ENCODE peak calls at places on chromosome 6, in four cellular contexts. I, Q, C and D are unnamed samples.

GRCh38 chr6:130020106-130020851 is 1.9 kb downstream of the L3MBTL3 start:
- DNase-seq in Q (no peak), C (no peak), I (no peak), D (no peak)

GRCh38 chr6:89928604-89929003 is 34.3 kb downstream of the GJA10 start:
- DNase-seq in I (no peak), C (no peak), Q (no peak), D (no peak)

GRCh38 chr6:11744753-11745152 is 33.9 kb downstream of the ADTRP start:
- DNase-seq in I (no peak), Q (no peak), C (peak; percentile 49), D (peak; percentile 29)

GRCh38 chr6:71043902-71044301 is 87.0 kb upstream of the B3GAT2 start:
- DNase-seq in C (no peak), I (no peak), Q (no peak), D (no peak)

GRCh38 chr6:166999145-166999844 is at the start of gene CEP43:
- DNase-seq in I (peak; percentile 88), Q (peak; percentile 91), C (peak; percentile 85), D (peak; percentile 72)

GRCh38 chr6:124400600-124400999 is 561.6 kb upstream of the RNF217 start:
- DNase-seq in I (no peak), Q (no peak), C (no peak), D (no peak)

GRCh38 chr6:137754366-137754765 is 112.7 kb upstream of the TNFAIP3 start:
- DNase-seq in Q (no peak), C (no peak), I (no peak), D (no peak)

GRCh38 chr6:129744201-129744879 is 34.4 kb upstream of the ARHGAP18 start:
- DNase-seq in I (peak; percentile 78), C (no peak), Q (no peak), D (no peak)

GRCh38 chr6:140744648-140745320 is 1370.3 kb upstream of the CITED2 start:
- DNase-seq in Q (no peak), I (no peak), C (no peak), D (no peak)

DNA sequence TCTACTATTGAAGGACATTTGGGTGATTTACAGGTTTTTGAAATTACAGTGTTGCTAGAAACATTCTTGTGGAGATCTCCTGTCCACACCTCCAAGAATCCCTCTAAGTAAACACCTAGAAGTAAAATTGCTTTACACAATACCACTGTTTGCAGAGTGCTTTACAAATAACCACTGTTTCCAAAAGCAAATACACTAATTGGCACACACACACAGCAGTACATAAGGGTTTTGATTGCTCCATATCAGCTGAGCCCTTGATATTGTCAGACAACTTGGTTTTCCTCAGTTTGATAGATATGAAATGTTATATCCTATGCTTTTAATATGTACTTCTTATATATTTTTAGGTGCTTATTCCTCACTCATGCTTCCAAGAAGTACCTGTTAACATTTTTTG is 6.3 kb downstream of the HMGN4 start:
- DNase-seq in Q (no peak), C (no peak), I (no peak), D (no peak)
- H3K27ac ChIP-seq in Q (no peak overlapping the region), C (no peak overlapping the region), I (no peak overlapping the region), D (no peak overlapping the region)

DNA sequence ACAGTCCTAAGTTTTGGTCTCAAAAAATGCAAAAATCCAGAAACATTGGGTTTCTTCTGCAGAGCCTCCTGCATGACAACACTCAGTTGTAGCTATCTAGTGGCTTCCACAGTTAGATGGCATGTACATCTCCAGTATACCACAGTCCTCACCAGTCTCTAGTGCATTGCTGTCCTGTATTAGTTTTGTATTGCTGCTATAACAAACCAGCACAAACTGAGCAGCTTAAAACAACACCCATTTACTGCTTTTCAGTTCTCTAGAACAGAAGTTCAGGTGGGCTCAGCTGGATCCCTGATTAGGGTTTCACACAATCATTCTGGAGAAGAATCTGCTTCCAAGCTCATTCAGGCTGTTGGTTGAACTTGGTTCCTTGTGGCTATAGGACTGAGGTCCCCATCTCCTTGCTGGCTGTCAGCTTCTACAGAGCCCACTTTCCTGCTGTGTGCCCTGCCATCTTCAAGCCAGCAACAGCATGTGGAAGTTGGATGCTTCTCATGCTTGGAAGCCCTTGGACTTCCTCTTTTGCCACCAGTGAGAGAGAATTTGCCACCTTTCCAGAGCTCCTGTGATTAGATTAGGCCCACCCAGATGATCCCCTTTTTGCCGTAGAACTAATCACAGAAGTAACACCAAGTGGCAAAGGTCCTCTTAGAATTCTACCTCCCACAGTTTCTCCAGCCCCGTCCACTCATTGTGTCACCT is 48.9 kb upstream of the TBC1D7 start:
- DNase-seq in Q (no peak), I (no peak), C (no peak), D (no peak)
- H3K27ac ChIP-seq in Q (no peak overlapping the region), I (no peak overlapping the region), C (no peak overlapping the region), D (no peak overlapping the region)

GRCh38 chr6:135092724-135093123 is 38.1 kb upstream of the HBS1L start:
- DNase-seq in C (no peak), Q (no peak), I (no peak), D (no peak)
- H3K27ac ChIP-seq in C (no peak overlapping the region), Q (no peak overlapping the region), I (no peak overlapping the region), D (no peak overlapping the region)

GRCh38 chr6:31728767-31729514 is at the start of gene DDAH2:
- DNase-seq in Q (no peak), C (no peak), I (no peak), D (no peak)
- H3K27ac ChIP-seq in Q (peak within 1 kb of the TSS; percentile 89), C (peak within 1 kb of the TSS; percentile 98), I (peak within 1 kb of the TSS; percentile 90), D (peak within 1 kb of the TSS; percentile 97)

DNA sequence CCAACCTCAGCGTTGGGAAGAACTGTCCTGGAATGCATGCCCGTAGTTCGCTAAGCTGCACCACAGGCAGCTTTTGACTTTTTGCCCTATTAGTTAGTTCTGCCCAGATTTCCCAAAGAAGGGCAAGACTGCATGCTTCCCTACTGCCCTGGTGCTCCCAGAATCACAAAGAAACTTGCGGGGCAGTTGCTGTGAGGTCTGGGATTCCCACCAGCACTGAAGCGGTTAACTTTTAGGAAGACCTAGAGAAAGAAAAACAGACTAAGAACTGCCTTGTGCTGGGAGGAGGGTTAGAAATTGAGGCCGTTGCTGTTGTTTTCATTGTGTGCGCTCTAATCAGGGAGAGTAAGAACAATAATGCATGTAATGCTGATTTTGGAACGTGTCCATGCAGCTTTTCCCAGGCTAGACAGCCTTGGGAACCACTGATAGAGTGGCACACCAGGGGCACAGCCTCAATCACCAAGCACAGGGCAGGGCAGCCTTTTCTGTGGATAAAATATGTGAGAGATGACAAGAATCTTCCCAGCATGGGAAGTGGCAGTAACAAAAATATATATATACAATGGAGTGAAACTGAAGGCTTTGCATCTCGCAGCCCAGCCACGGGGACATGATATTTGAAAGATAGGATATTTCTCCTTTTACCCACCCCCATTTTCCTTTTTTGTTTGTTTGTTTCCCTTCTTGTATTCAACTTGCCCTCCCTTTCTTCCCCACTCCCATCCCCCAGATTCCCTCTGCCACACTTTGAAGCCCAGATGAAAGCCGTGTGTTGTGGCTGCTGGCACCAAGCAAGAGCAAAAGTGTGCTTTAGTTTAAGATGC is 137.6 kb upstream of the HEY2 start:
- DNase-seq in Q (no peak), C (no peak), I (no peak), D (peak; percentile 7)
- H3K27ac ChIP-seq in Q (peak overlapping the region; percentile 70), C (no peak overlapping the region), I (no peak overlapping the region), D (peak overlapping the region; percentile 79)

DNA sequence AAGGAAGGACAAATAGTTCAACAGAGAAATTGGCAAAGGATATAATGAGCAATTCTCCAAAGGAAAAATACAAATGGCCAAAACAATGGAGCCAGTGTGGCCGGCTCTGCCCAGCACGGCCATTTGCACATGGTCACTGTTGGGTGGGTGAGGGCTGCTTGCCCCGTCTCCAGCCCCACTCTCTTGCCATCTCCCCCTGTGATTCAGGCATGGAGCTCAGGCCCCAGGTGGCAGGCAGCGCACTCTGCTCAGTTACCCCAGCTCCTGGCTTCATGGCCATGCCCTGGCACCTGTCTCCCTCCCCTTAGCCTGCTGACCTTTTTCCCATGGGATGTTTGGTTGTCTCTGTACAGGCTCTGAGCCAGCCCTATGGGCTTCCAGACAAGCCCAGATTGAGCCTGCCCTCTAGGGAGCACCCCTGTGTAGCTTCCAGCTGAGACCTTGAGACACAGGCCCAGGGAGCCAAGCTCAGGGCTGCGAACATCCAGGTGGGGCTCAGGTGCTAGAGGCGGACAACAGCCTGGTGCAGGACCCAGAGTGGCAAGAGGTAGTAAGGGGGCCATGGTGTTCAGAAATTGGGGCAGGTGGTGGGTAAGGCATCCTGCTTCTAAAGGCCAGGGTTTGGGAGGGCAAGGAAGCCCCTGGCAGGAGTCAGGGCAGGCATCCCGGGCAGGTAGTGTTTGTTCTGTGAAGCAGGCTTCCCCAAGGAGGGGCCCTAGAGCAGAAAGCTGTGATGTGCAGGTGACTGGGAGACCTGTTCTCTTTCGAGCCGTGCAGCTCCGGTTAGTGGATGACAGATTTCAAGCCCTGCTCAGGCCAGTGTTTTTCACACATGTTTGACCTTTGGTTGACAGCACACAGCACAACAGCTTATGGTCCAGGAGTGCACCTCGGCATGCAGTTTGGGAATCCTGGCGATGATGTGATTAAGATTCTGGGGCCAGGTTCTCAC is 17.7 kb downstream of the SYNJ2 start:
- DNase-seq in I (no peak), C (no peak), Q (peak; percentile 72), D (no peak)
- H3K27ac ChIP-seq in I (no peak overlapping the region), C (no peak overlapping the region), Q (peak overlapping the region; percentile 98), D (peak overlapping the region; percentile 50)

GRCh38 chr6:52495859-52496396 is 75.8 kb downstream of the EFHC1 start:
- DNase-seq in I (no peak), Q (no peak), C (no peak), D (no peak)
- H3K27ac ChIP-seq in I (no peak overlapping the region), Q (no peak overlapping the region), C (no peak overlapping the region), D (no peak overlapping the region)

GRCh38 chr6:108331982-108332381 is 37.1 kb downstream of the AFG1L start:
- DNase-seq in C (no peak), I (no peak), Q (no peak), D (no peak)
- H3K27ac ChIP-seq in C (no peak overlapping the region), I (no peak overlapping the region), Q (no peak overlapping the region), D (no peak overlapping the region)

DNA sequence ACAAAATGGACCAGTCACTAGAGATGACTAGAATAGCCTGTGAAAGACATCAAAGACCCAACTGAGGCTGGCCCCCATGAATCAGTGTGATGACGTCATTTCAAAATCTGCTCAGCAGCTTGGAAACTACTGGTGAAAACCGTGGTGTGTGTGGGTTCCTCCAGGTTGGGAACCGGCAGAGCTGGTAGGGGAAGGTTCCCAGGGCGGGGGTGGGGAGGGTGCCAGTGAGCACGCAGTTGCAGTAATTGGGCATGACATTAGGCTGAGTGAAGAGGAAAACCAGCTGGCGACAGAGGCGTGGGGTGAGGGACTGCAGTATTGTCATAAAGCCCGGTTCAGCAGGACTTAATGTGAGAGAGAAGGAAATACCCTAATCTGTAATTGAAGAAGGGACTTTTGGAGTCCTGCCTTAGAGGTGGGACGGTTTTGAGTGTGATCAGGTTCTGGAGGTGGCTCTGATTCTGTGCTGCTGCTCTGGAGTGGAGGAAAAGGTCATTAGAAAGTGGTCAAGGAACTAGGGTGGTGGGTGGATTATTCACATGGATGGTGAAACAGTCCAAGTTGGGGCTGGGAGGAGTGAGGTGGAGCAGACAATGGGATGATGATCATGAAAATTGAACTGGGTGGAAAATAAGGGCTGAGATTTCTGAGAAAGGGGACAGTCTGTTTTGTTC is 52.0 kb upstream of the MTHFD1L start:
- DNase-seq in Q (no peak), I (peak; percentile 92), C (peak; percentile 30), D (no peak)
- H3K27ac ChIP-seq in Q (peak overlapping the region; percentile 55), I (peak overlapping the region; percentile 90), C (peak overlapping the region; percentile 57), D (no peak overlapping the region)